ENCODE peak calls at places on chromosomes 16 and 17, in four cellular contexts. C is HepG2, O is GM12878, Q is K562. D is an unnamed sample.

GRCh38 chr16:70162041-70162451 is 11.5 kb upstream of the CLEC18C start:
- DNase-seq in C (peak; percentile 77), O (no peak), Q (peak; percentile 17), D (no peak)

GRCh38 chr17:31820691-31821435 is 38.2 kb downstream of the COPRS start:
- DNase-seq in C (no peak), O (no peak), Q (no peak), D (no peak)

GRCh38 chr16:73026754-73027654 is 20.9 kb downstream of the ZFHX3 start:
- DNase-seq in C (no peak), O (no peak), Q (no peak), D (no peak)

GRCh38 chr17:67891481-67892119 is 66.3 kb downstream of the BPTF start:
- DNase-seq in C (no peak), O (no peak), Q (no peak), D (peak; percentile 22)

GRCh38 chr16:3646348-3646920 is 8.1 kb upstream of the DNASE1 start:
- DNase-seq in C (peak; percentile 84), O (no peak), Q (peak; percentile 53), D (no peak)

GRCh38 chr17:55274371-55275255 is 9.9 kb downstream of the HLF start:
- DNase-seq in C (no peak), O (no peak), Q (no peak), D (no peak)

GRCh38 chr17:41678907-41679739 is 9.6 kb upstream of the EIF1 start:
- DNase-seq in C (no peak), O (peak; percentile 84), Q (peak; percentile 74), D (no peak)

GRCh38 chr16:916400-916799 is 54.4 kb downstream of the LMF1 start:
- DNase-seq in C (no peak), O (no peak), Q (no peak), D (no peak)

GRCh38 chr17:59111539-59111938 is 4.9 kb upstream of the TRIM37 start:
- DNase-seq in C (no peak), O (no peak), Q (no peak), D (no peak)

GRCh38 chr16:70704586-70704985 is 18.7 kb upstream of the MTSS2 start:
- DNase-seq in C (no peak), O (no peak), Q (no peak), D (no peak)

GRCh38 chr17:4945944-4946280 is 2.4 kb downstream of the PFN1 start:
- DNase-seq in C (no peak), O (no peak), Q (no peak), D (no peak)

GRCh38 chr17:4946312-4946976 is 1.9 kb downstream of the PFN1 start:
- DNase-seq in C (no peak), O (no peak), Q (no peak), D (no peak)

GRCh38 chr17:4944554-4945175 is 3.7 kb downstream of the PFN1 start:
- DNase-seq in C (no peak), O (no peak), Q (no peak), D (peak; percentile 23)

GRCh38 chr17:4944163-4944553 is 4.1 kb downstream of the RNF167 start:
- DNase-seq in C (no peak), O (no peak), Q (no peak), D (peak; percentile 32)

DNA sequence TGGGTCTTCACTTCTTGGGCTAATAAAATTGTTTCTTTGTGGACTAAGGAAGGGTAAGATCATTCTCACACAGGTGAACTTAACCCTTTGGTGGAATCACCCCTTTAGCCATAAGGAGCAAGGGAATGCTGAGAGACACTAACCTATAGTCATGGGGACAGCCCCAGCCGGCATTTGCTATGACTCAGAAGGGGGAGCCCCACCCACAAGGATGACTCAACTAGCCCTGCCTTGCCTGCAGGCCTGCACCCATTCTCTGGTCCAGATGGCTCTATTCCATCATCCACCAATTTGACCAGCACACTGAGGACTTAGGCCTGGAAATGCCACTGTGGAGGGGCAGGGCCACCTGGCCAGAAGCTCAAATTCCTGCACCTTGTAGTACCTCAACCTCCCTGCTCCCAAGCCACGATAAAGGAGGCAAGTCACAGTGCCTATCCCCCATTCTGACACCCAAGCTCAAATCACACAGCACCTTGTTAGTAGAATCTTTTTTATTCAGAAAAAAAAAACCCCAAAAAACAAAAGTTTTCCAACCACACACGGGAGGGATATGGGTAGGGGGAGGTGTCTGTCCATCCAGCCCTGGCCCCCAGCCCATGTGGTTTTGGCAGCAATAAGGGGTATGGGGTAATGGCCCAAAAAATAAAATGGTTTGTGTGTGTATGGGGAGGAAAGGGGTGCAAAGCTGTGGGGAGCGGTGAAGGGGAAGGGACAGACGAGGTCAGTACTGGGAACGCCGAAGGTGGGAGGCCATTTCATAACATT is 3.0 kb downstream of the PFN1 start:
- DNase-seq in C (peak; percentile 59), O (peak; percentile 65), Q (peak; percentile 42), D (peak; percentile 53)
- TF ChIP-seq JUNB in C (no peak), O (peak; percentile 92), Q (peak; percentile 77), D (no peak)

DNA sequence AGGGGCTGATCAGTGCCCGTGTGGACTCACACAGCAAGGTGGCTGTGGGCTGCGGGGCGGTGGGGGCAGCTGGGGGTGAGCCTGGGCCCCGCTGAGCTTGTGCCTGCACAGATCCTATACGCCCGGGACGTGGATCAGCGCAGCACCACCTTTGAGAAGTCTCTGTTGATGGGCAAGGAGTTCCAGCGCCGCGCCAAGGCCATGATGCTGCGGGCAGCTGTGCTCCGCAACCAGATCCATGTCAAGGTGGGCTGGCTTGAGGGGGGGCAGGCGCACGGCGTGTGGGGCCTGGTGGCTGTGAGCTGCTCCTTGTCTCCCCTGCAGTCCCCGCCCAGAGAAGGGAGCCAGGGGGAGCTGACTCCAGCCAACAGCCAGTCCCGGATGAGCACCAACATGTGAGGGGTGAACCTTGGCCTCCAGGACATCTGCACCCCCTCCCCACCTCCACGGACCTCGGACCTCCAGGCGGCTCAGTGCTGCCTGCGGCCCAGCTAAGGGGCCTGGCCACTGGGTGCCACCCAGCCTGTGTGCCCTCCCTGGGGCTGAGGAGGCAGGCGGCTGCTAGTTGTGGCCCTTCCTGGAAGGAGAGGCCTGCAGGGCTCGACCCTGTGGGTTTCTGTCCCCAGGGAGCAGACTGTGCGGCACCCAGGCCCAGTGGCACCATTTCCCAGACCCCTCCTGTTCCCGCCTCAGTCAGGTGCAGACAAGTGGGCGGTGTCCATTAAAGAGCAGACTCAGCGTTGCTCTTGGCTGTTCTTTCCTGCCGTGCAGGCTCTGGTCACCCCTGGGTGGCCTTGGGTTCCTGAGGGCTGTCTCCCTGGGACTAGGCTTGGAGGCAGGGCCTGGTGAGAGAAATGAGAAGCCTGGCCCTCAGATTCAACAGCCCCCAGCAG is 5.3 kb downstream of the GPS1 start:
- DNase-seq in C (peak; percentile 79), O (no peak), Q (no peak), D (no peak)
- H3K27ac ChIP-seq in C (peak overlapping the region; percentile 91), O (no peak overlapping the region), Q (no peak overlapping the region), D (no peak overlapping the region)

GRCh38 chr17:39270923-39271322 is 45.2 kb upstream of the STAC2 start:
- DNase-seq in C (no peak), O (no peak), Q (no peak), D (peak; percentile 32)
- TF ChIP-seq CREB1 in C (no peak), O (no peak), Q (no peak), D (no peak)

GRCh38 chr17:81199482-81199830 is 23.3 kb downstream of the CEP131 start:
- DNase-seq in C (no peak), O (no peak), Q (no peak), D (no peak)

GRCh38 chr17:81200201-81200600 is 22.6 kb downstream of the CEP131 start:
- DNase-seq in C (no peak), O (no peak), Q (no peak), D (no peak)

GRCh38 chr17:81197409-81197795 is 25.4 kb downstream of the CEP131 start:
- DNase-seq in C (no peak), O (no peak), Q (no peak), D (no peak)

GRCh38 chr17:81197831-81198490 is 24.8 kb downstream of the CEP131 start:
- DNase-seq in C (no peak), O (no peak), Q (no peak), D (no peak)

GRCh38 chr17:81198826-81199481 is 23.8 kb downstream of the CEP131 start:
- DNase-seq in C (no peak), O (no peak), Q (no peak), D (no peak)
- TF ChIP-seq JUNB in C (no peak), O (no peak), Q (no peak), D (no peak)

GRCh38 chr17:21039839-21040575 is 2.8 kb downstream of the USP22 start:
- DNase-seq in C (peak; percentile 70), O (no peak), Q (no peak), D (peak; percentile 67)
- H3K27ac ChIP-seq in C (no peak overlapping the region), O (peak overlapping the region; percentile 92), Q (peak overlapping the region; percentile 100), D (peak overlapping the region; percentile 27)

GRCh38 chr17:7007143-7007542 is 5.3 kb upstream of the RNASEK start:
- DNase-seq in C (no peak), O (no peak), Q (no peak), D (peak; percentile 11)
- TF ChIP-seq CREB1 in C (no peak), O (no peak), Q (no peak), D (no peak)

GRCh38 chr17:74859439-74860228 is at the start of gene GRIN2C:
- DNase-seq in C (no peak), O (no peak), Q (peak; percentile 60), D (no peak)
- TF ChIP-seq JUNB in C (no peak), O (no peak), Q (no peak), D (no peak)

GRCh38 chr16:11774065-11774626 is 22.9 kb downstream of the ZC3H7A start:
- DNase-seq in C (no peak), O (no peak), Q (no peak), D (no peak)
- H3K27ac ChIP-seq in C (no peak overlapping the region), O (peak overlapping the region; percentile 48), Q (no peak overlapping the region), D (no peak overlapping the region)

DNA sequence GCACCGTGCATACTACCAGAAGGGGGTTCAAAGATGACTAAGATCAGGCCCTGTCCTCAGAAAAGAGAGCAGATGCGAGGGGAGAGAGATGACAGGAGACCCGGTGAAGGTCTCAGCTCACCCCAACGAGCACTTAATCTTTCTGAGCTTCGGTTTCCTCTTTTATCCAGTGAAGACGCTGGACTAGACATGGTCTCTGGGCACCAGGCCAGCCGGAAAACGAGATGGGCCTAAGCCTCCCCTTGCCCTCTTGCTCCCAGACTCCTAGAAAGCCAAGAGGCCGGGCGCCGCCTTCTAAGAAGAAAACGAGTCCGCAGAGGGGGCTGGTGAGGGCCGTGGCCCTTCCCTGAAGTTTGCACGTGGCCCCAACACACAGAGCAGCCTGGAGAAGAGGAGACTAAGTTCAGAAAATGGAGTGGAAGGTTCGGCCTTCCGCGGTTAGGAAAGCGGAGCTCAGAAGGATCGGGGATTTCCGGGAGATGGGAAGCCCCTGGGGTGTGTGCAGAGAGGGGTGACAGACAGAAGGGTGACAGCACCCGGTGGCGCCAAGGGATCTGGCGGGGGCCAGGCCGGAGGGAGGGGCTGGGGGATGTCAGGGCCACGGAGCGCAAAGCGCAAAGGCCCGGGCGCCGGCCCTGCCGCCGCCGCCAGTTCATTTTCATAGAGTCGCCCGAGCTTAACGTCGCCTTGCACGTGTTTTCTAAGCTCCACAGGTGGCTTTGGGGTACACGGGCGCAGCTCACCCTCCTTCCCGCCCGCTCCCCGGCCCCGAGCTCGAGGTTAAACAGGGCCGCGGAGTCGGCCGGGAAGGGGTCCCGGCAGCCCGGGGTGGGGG is 42.1 kb upstream of the BHLHA9 start:
- DNase-seq in C (no peak), O (peak; percentile 32), Q (no peak), D (peak; percentile 58)
- TF ChIP-seq CREB1 in C (no peak), O (peak; percentile 75), Q (no peak), D (no peak)

DNA sequence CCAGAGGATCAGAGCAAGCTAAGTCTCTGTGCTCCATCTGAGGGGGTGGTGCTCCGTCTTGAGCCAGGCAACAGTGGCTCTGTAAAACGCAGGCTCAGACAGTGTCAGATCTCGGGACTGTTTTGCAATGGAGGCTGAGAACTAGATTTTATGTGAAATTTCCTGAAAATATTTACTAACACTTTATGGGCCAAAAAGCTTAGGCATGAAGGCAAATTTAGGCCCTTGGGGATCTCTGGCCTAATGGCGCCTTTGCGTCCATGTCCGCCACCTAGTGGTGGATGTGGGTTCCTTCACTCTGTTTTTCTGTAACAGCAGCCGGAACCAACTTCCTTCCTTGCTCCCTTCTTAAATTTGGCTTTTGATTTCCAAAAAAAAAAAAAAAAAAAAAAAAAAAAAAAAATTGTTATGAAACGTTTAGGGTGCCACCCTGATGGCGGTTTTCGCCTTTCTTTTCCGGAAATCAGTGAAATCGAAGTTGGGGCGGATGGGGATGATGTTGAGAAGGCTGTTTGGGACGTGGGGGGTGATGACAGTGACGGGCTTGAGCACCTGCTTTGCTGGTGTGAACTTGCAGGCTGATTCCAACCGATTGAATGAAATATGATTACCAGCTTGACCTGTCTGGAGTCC is 14.0 kb upstream of the ELAC2 start:
- DNase-seq in C (peak; percentile 10), O (no peak), Q (peak; percentile 73), D (peak; percentile 79)
- TF ChIP-seq JUNB in C (no peak), O (no peak), Q (no peak), D (no peak)

D was measured in GM23338.